ENCODE peak calls at places on chromosomes 4 and X, in seven cellular contexts. One of them, this sample, is unnamed.

GRCh38 chr4:99202536-99202935 is 16.5 kb downstream of the ADH6 start:
- DNase-seq in NCI-H2171 treated with DMSO at 0.1 percent for 48 hours: no peak
- DNase-seq in astrocyte: no peak
- DNase-seq in nephron progenitor cell: no peak
- DNase-seq in GM06990: no peak
- DNase-seq in RPMI7951: no peak
- DNase-seq in pancreas: no peak
- DNase-seq in this sample: no peak

GRCh38 chr4:120202222-120202621 is 135.6 kb upstream of the MAD2L1 start:
- DNase-seq in NCI-H2171 treated with DMSO at 0.1 percent for 48 hours: no peak
- DNase-seq in astrocyte: no peak
- DNase-seq in nephron progenitor cell: no peak
- DNase-seq in GM06990: no peak
- DNase-seq in RPMI7951: no peak
- DNase-seq in pancreas: no peak
- DNase-seq in this sample: no peak

GRCh38 chr4:141427726-141428296 is 207.1 kb downstream of the ZNF330 start:
- DNase-seq in NCI-H2171 treated with DMSO at 0.1 percent for 48 hours: no peak
- DNase-seq in astrocyte: no peak
- DNase-seq in nephron progenitor cell: no peak
- DNase-seq in GM06990: no peak
- DNase-seq in RPMI7951: no peak
- DNase-seq in pancreas: no peak
- DNase-seq in this sample: no peak

GRCh38 chrX:11967986-11968385 is 170.3 kb upstream of the FRMPD4 start:
- DNase-seq in NCI-H2171 treated with DMSO at 0.1 percent for 48 hours: no peak
- DNase-seq in astrocyte: peak; percentile 20
- DNase-seq in nephron progenitor cell: no peak
- DNase-seq in GM06990: no peak
- DNase-seq in RPMI7951: no peak
- DNase-seq in pancreas: no peak
- DNase-seq in this sample: no peak

GRCh38 chr4:127307996-127308395 is 324.8 kb upstream of the INTU start:
- DNase-seq in NCI-H2171 treated with DMSO at 0.1 percent for 48 hours: no peak
- DNase-seq in astrocyte: peak; percentile 12
- DNase-seq in nephron progenitor cell: no peak
- DNase-seq in GM06990: no peak
- DNase-seq in RPMI7951: peak; percentile 4
- DNase-seq in pancreas: no peak
- DNase-seq in this sample: no peak

GRCh38 chr4:39469429-39470077 is 10.7 kb downstream of the LIAS start:
- DNase-seq in NCI-H2171 treated with DMSO at 0.1 percent for 48 hours: peak; percentile 70
- DNase-seq in astrocyte: peak; percentile 78
- DNase-seq in nephron progenitor cell: peak; percentile 41
- DNase-seq in GM06990: peak; percentile 69
- DNase-seq in RPMI7951: peak; percentile 85
- DNase-seq in pancreas: peak; percentile 29
- DNase-seq in this sample: no peak

GRCh38 chr4:76341063-76341462 is 34.5 kb downstream of the STBD1 start:
- DNase-seq in NCI-H2171 treated with DMSO at 0.1 percent for 48 hours: no peak
- DNase-seq in astrocyte: peak; percentile 86
- DNase-seq in nephron progenitor cell: no peak
- DNase-seq in GM06990: no peak
- DNase-seq in RPMI7951: peak; percentile 43
- DNase-seq in pancreas: no peak
- DNase-seq in this sample: no peak

GRCh38 chr4:110124721-110125120 is 73.7 kb downstream of the ELOVL6 start:
- DNase-seq in NCI-H2171 treated with DMSO at 0.1 percent for 48 hours: no peak
- DNase-seq in astrocyte: no peak
- DNase-seq in nephron progenitor cell: no peak
- DNase-seq in GM06990: peak; percentile 31
- DNase-seq in RPMI7951: no peak
- DNase-seq in pancreas: no peak
- DNase-seq in this sample: no peak

GRCh38 chr4:87073570-87074470 is 139.0 kb downstream of the AFF1 start:
- DNase-seq in NCI-H2171 treated with DMSO at 0.1 percent for 48 hours: peak; percentile 44
- DNase-seq in astrocyte: peak; percentile 32
- DNase-seq in nephron progenitor cell: no peak
- DNase-seq in GM06990: peak; percentile 74
- DNase-seq in RPMI7951: peak; percentile 45
- DNase-seq in pancreas: no peak
- DNase-seq in this sample: peak; percentile 55

GRCh38 chr4:55079451-55080173 is 45.8 kb downstream of the KDR start:
- DNase-seq in NCI-H2171 treated with DMSO at 0.1 percent for 48 hours: no peak
- DNase-seq in astrocyte: no peak
- DNase-seq in nephron progenitor cell: no peak
- DNase-seq in GM06990: no peak
- DNase-seq in RPMI7951: no peak
- DNase-seq in pancreas: no peak
- DNase-seq in this sample: no peak

GRCh38 chr4:41028392-41029076 is 185.8 kb downstream of the APBB2 start:
- DNase-seq in NCI-H2171 treated with DMSO at 0.1 percent for 48 hours: no peak
- DNase-seq in astrocyte: peak; percentile 52
- DNase-seq in nephron progenitor cell: no peak
- DNase-seq in GM06990: no peak
- DNase-seq in RPMI7951: peak; percentile 31
- DNase-seq in pancreas: no peak
- DNase-seq in this sample: no peak

GRCh38 chrX:131752493-131753198 is 208.8 kb downstream of the OR13H1 start:
- DNase-seq in NCI-H2171 treated with DMSO at 0.1 percent for 48 hours: no peak
- DNase-seq in astrocyte: peak; percentile 58
- DNase-seq in nephron progenitor cell: no peak
- DNase-seq in GM06990: peak; percentile 64
- DNase-seq in RPMI7951: peak; percentile 81
- DNase-seq in pancreas: peak; percentile 88
- DNase-seq in this sample: no peak

GRCh38 chrX:115940888-115941332 is 229.6 kb upstream of the AGTR2 start:
- DNase-seq in NCI-H2171 treated with DMSO at 0.1 percent for 48 hours: peak; percentile 80
- DNase-seq in astrocyte: no peak
- DNase-seq in nephron progenitor cell: no peak
- DNase-seq in GM06990: peak; percentile 72
- DNase-seq in RPMI7951: peak; percentile 75
- DNase-seq in pancreas: peak; percentile 92
- DNase-seq in this sample: no peak

GRCh38 chr4:76067652-76068286 is 6.7 kb upstream of the ART3 start:
- DNase-seq in NCI-H2171 treated with DMSO at 0.1 percent for 48 hours: peak; percentile 3
- DNase-seq in astrocyte: peak; percentile 42
- DNase-seq in nephron progenitor cell: peak; percentile 69
- DNase-seq in GM06990: no peak
- DNase-seq in RPMI7951: peak; percentile 42
- DNase-seq in pancreas: peak; percentile 70
- DNase-seq in this sample: peak; percentile 61

GRCh38 chrX:68822641-68823410 is 6.0 kb upstream of the EFNB1 start:
- DNase-seq in NCI-H2171 treated with DMSO at 0.1 percent for 48 hours: peak; percentile 21
- DNase-seq in astrocyte: peak; percentile 22
- DNase-seq in nephron progenitor cell: peak; percentile 29
- DNase-seq in GM06990: no peak
- DNase-seq in RPMI7951: peak; percentile 65
- DNase-seq in pancreas: no peak
- DNase-seq in this sample: no peak

GRCh38 chr4:38805530-38806145 is 1.0 kb upstream of the TLR1 start:
- DNase-seq in NCI-H2171 treated with DMSO at 0.1 percent for 48 hours: no peak
- DNase-seq in astrocyte: no peak
- DNase-seq in nephron progenitor cell: no peak
- DNase-seq in GM06990: peak; percentile 88
- DNase-seq in RPMI7951: peak; percentile 58
- DNase-seq in pancreas: no peak
- DNase-seq in this sample: no peak

GRCh38 chr4:189129044-189129443 is 811.6 kb upstream of the FRG1 start:
- DNase-seq in NCI-H2171 treated with DMSO at 0.1 percent for 48 hours: no peak
- DNase-seq in astrocyte: no peak
- DNase-seq in nephron progenitor cell: no peak
- DNase-seq in GM06990: no peak
- DNase-seq in RPMI7951: no peak
- DNase-seq in pancreas: no peak
- DNase-seq in this sample: no peak

GRCh38 chrX:6432211-6432610 is 102.7 kb downstream of the VCX3A start:
- DNase-seq in NCI-H2171 treated with DMSO at 0.1 percent for 48 hours: no peak
- DNase-seq in astrocyte: no peak
- DNase-seq in nephron progenitor cell: no peak
- DNase-seq in GM06990: no peak
- DNase-seq in RPMI7951: no peak
- DNase-seq in pancreas: no peak
- DNase-seq in this sample: no peak

GRCh38 chrX:13864264-13864663 is 47.4 kb upstream of the GPM6B start:
- DNase-seq in NCI-H2171 treated with DMSO at 0.1 percent for 48 hours: no peak
- DNase-seq in astrocyte: peak; percentile 30
- DNase-seq in nephron progenitor cell: no peak
- DNase-seq in GM06990: no peak
- DNase-seq in RPMI7951: no peak
- DNase-seq in pancreas: no peak
- DNase-seq in this sample: no peak

GRCh38 chr4:74161676-74162450 is 3.9 kb downstream of the MTHFD2L start:
- DNase-seq in NCI-H2171 treated with DMSO at 0.1 percent for 48 hours: no peak
- DNase-seq in astrocyte: peak; percentile 42
- DNase-seq in nephron progenitor cell: no peak
- DNase-seq in GM06990: no peak
- DNase-seq in RPMI7951: no peak
- DNase-seq in pancreas: no peak
- DNase-seq in this sample: no peak

GRCh38 chrX:145190801-145191389 is 56.4 kb upstream of the SPANXN1 start:
- DNase-seq in NCI-H2171 treated with DMSO at 0.1 percent for 48 hours: no peak
- DNase-seq in astrocyte: no peak
- DNase-seq in nephron progenitor cell: no peak
- DNase-seq in GM06990: no peak
- DNase-seq in RPMI7951: peak; percentile 12
- DNase-seq in pancreas: no peak
- DNase-seq in this sample: no peak

GRCh38 chr4:5027366-5027765 is 8.1 kb upstream of the CYTL1 start:
- DNase-seq in NCI-H2171 treated with DMSO at 0.1 percent for 48 hours: no peak
- DNase-seq in astrocyte: peak; percentile 51
- DNase-seq in nephron progenitor cell: no peak
- DNase-seq in GM06990: no peak
- DNase-seq in RPMI7951: peak; percentile 80
- DNase-seq in pancreas: no peak
- DNase-seq in this sample: no peak

This sample was measured in T-cell.